ENCODE peak calls at places on chromosomes 13 and 19, in eight cellular contexts. One of them, this sample, is unnamed.

GRCh38 chr19:52028780-52029123 is 573 bp upstream of the ZNF614 start:
- DNase-seq in tibial nerve: no peak
- DNase-seq in ovary: no peak
- DNase-seq in H1: no peak
- DNase-seq in stomach: no peak
- DNase-seq in SK-N-SH: peak; percentile 58
- DNase-seq in A549: no peak
- DNase-seq in K562: no peak
- DNase-seq in this sample: no peak

GRCh38 chr19:54271106-54271505 is 9.8 kb downstream of the LILRB2 start:
- DNase-seq in ovary: no peak
- DNase-seq in A549: no peak
- DNase-seq in SK-N-SH: no peak
- DNase-seq in K562: no peak
- DNase-seq in stomach: no peak
- DNase-seq in tibial nerve: no peak
- DNase-seq in H1: no peak
- DNase-seq in this sample: peak; percentile 27

GRCh38 chr13:20414475-20415287 is 111.0 kb downstream of the CRYL1 start:
- DNase-seq in K562: no peak
- DNase-seq in stomach: no peak
- DNase-seq in A549: no peak
- DNase-seq in tibial nerve: no peak
- DNase-seq in SK-N-SH: peak; percentile 41
- DNase-seq in ovary: no peak
- DNase-seq in H1: no peak
- DNase-seq in this sample: peak; percentile 18

GRCh38 chr19:38583985-38584305 is 33.8 kb downstream of the MAP4K1 start:
- DNase-seq in ovary: no peak
- DNase-seq in stomach: no peak
- DNase-seq in A549: no peak
- DNase-seq in K562: no peak
- DNase-seq in H1: no peak
- DNase-seq in SK-N-SH: no peak
- DNase-seq in tibial nerve: no peak
- DNase-seq in this sample: no peak

GRCh38 chr19:45045671-45046353 is 7.0 kb downstream of the CLASRP start:
- DNase-seq in SK-N-SH: no peak
- DNase-seq in ovary: no peak
- DNase-seq in tibial nerve: no peak
- DNase-seq in A549: no peak
- DNase-seq in stomach: peak; percentile 62
- DNase-seq in H1: no peak
- DNase-seq in K562: no peak
- DNase-seq in this sample: no peak

GRCh38 chr19:10189631-10190425 is 4.9 kb downstream of the DNMT1 start:
- DNase-seq in SK-N-SH: no peak
- DNase-seq in H1: no peak
- DNase-seq in K562: no peak
- DNase-seq in tibial nerve: no peak
- DNase-seq in A549: no peak
- DNase-seq in ovary: no peak
- DNase-seq in stomach: no peak
- DNase-seq in this sample: no peak

GRCh38 chr13:26460652-26461051 is 96.8 kb upstream of the WASF3 start:
- DNase-seq in ovary: peak; percentile 62
- DNase-seq in A549: no peak
- DNase-seq in tibial nerve: peak; percentile 40
- DNase-seq in H1: no peak
- DNase-seq in SK-N-SH: no peak
- DNase-seq in K562: no peak
- DNase-seq in stomach: peak; percentile 42
- DNase-seq in this sample: no peak

GRCh38 chr13:50735071-50735470 is 108.4 kb downstream of the DLEU7 start:
- DNase-seq in SK-N-SH: no peak
- DNase-seq in H1: no peak
- DNase-seq in tibial nerve: no peak
- DNase-seq in ovary: no peak
- DNase-seq in stomach: no peak
- DNase-seq in A549: no peak
- DNase-seq in K562: no peak
- DNase-seq in this sample: no peak

GRCh38 chr13:76425930-76426329 is 460.3 kb downstream of the KCTD12 start:
- DNase-seq in A549: no peak
- DNase-seq in tibial nerve: no peak
- DNase-seq in H1: no peak
- DNase-seq in SK-N-SH: no peak
- DNase-seq in stomach: no peak
- DNase-seq in ovary: no peak
- DNase-seq in K562: no peak
- DNase-seq in this sample: no peak

GRCh38 chr13:112605531-112605990 is 17.6 kb upstream of the TUBGCP3 start:
- DNase-seq in SK-N-SH: no peak
- DNase-seq in stomach: no peak
- DNase-seq in H1: no peak
- DNase-seq in K562: no peak
- DNase-seq in ovary: no peak
- DNase-seq in A549: no peak
- DNase-seq in tibial nerve: no peak
- DNase-seq in this sample: no peak

GRCh38 chr19:43329989-43330388 is 23.5 kb upstream of the CD177 start:
- DNase-seq in K562: no peak
- DNase-seq in A549: no peak
- DNase-seq in SK-N-SH: no peak
- DNase-seq in ovary: no peak
- DNase-seq in stomach: no peak
- DNase-seq in tibial nerve: no peak
- DNase-seq in H1: no peak
- DNase-seq in this sample: peak; percentile 48

GRCh38 chr13:23288995-23289394 is 108.2 kb downstream of the SGCG start:
- DNase-seq in tibial nerve: no peak
- DNase-seq in K562: no peak
- DNase-seq in A549: no peak
- DNase-seq in ovary: no peak
- DNase-seq in stomach: no peak
- DNase-seq in H1: no peak
- DNase-seq in SK-N-SH: no peak
- DNase-seq in this sample: no peak

GRCh38 chr19:53874384-53874995 is 6.8 kb downstream of the MYADM start:
- DNase-seq in SK-N-SH: no peak
- DNase-seq in A549: no peak
- DNase-seq in K562: no peak
- DNase-seq in ovary: no peak
- DNase-seq in H1: no peak
- DNase-seq in stomach: no peak
- DNase-seq in tibial nerve: no peak
- DNase-seq in this sample: no peak

DNA sequence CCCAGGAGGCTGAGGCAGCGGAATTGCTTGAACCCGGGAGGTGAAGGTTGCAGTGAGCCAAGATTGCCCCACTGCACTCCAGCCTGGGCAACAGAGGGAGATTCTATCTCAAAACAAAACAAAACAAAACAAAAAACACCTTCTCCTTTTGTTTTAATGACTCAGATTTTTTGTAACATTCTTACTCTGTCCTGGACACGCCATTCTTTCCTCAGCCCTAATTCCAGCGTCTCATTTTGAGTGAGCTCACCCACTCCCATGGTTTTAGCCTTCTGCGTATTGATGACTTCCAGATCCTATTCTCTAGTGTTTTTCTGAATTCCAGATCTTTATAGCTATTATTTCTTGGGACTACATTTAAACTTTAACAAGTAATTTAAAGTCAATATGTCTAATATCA is 326.3 kb downstream of the MYO16 start:
- DNase-seq in H1: no peak
- DNase-seq in tibial nerve: no peak
- DNase-seq in stomach: no peak
- DNase-seq in SK-N-SH: no peak
- DNase-seq in K562: no peak
- DNase-seq in A549: no peak
- DNase-seq in ovary: no peak
- DNase-seq in this sample: no peak
- H3K27ac ChIP-seq in H1: no peak overlapping the region
- H3K27ac ChIP-seq in tibial nerve: no peak overlapping the region
- H3K27ac ChIP-seq in stomach: no peak overlapping the region
- H3K27ac ChIP-seq in SK-N-SH: no peak overlapping the region
- H3K27ac ChIP-seq in K562: no peak overlapping the region
- H3K27ac ChIP-seq in A549: no peak overlapping the region
- H3K27ac ChIP-seq in ovary: no peak overlapping the region
- H3K27ac ChIP-seq in this sample: no peak overlapping the region

DNA sequence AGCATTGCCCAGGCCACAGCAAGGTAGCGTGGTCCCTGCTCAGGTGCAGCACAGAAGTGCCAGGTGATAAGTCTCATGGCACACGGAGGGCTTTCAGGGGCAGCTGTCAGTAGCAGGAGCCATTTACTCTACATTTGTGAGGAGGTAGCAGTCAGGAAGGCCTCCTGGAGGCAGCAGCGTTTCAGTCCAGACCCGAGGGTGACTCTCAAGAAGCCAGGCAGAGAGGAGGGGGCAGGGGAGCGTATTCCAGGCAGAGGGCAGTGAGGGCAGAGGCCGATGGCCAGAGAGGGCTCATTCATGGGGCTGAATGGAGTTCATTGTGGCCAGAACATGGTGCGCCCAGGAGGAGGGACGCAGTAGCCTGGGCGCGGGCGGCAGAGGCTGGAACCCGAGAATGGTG is 8.9 kb downstream of the PIAS4 start:
- DNase-seq in tibial nerve: no peak
- DNase-seq in SK-N-SH: no peak
- DNase-seq in stomach: no peak
- DNase-seq in A549: no peak
- DNase-seq in ovary: no peak
- DNase-seq in H1: no peak
- DNase-seq in K562: no peak
- DNase-seq in this sample: no peak
- H3K4me3 ChIP-seq in tibial nerve: no peak overlapping the region
- H3K4me3 ChIP-seq in SK-N-SH: no peak overlapping the region
- H3K4me3 ChIP-seq in stomach: no peak overlapping the region
- H3K4me3 ChIP-seq in A549: no peak overlapping the region
- H3K4me3 ChIP-seq in ovary: no peak overlapping the region
- H3K4me3 ChIP-seq in H1: no peak overlapping the region
- H3K4me3 ChIP-seq in K562: no peak overlapping the region
- H3K4me3 ChIP-seq in this sample: no peak overlapping the region

GRCh38 chr13:99080131-99080530 is 102.3 kb upstream of the DOCK9 start:
- DNase-seq in stomach: no peak
- DNase-seq in H1: no peak
- DNase-seq in SK-N-SH: no peak
- DNase-seq in tibial nerve: no peak
- DNase-seq in ovary: no peak
- DNase-seq in A549: no peak
- DNase-seq in K562: no peak
- DNase-seq in this sample: no peak

GRCh38 chr13:99072941-99073340 is 95.1 kb upstream of the DOCK9 start:
- DNase-seq in tibial nerve: no peak
- DNase-seq in H1: no peak
- DNase-seq in SK-N-SH: no peak
- DNase-seq in ovary: no peak
- DNase-seq in A549: no peak
- DNase-seq in stomach: no peak
- DNase-seq in K562: no peak
- DNase-seq in this sample: no peak

GRCh38 chr13:99074693-99075092 is 96.8 kb upstream of the DOCK9 start:
- DNase-seq in SK-N-SH: no peak
- DNase-seq in A549: no peak
- DNase-seq in K562: no peak
- DNase-seq in ovary: no peak
- DNase-seq in H1: no peak
- DNase-seq in stomach: no peak
- DNase-seq in tibial nerve: no peak
- DNase-seq in this sample: no peak

GRCh38 chr13:99075268-99076191 is 97.7 kb upstream of the DOCK9 start:
- DNase-seq in stomach: no peak
- DNase-seq in SK-N-SH: no peak
- DNase-seq in tibial nerve: no peak
- DNase-seq in K562: no peak
- DNase-seq in ovary: no peak
- DNase-seq in A549: no peak
- DNase-seq in H1: no peak
- DNase-seq in this sample: no peak

DNA sequence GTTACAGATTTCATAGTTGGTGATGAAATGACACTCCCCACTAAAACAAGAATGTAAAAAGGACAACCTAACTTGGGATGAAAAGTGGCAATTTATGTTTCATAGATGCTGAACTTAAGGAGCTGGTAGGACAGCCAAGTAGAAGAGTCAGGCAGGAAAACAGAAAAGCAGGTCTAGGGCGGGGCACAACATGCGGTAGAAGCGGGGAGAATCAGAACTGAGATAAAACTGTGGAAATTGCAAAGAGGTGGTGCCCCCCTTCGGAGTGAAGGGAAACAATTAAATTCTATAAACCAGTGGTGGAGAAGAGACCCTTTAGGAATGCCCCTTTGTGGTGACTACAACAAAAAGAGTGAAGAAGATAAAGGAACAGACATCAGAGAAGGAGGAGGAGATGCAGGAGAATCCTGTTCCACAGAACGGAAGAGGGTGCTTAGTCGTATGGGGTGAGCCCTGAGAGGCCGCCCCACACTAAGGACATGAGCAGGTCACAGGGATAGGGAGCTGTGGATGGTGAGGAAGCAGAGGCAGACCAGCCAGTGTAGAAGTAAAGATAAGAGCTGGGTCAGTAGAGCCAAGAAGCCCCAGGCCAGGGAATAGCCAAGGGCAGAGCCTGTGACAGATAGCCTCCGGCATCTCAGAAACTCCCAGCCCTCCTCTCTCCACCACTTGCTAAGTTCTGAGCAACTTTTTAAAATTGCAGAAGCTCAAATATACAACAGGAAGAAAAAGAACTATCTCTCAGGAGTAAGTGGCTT is 100.3 kb upstream of the DOCK9 start:
- DNase-seq in tibial nerve: no peak
- DNase-seq in stomach: no peak
- DNase-seq in SK-N-SH: no peak
- DNase-seq in ovary: no peak
- DNase-seq in A549: no peak
- DNase-seq in K562: peak; percentile 17
- DNase-seq in H1: no peak
- DNase-seq in this sample: no peak
- TF ChIP-seq EP300 in tibial nerve: no peak
- TF ChIP-seq EP300 in stomach: no peak
- TF ChIP-seq EP300 in SK-N-SH: no peak
- TF ChIP-seq EP300 in ovary: no peak
- TF ChIP-seq EP300 in A549: no peak
- TF ChIP-seq EP300 in K562: no peak
- TF ChIP-seq EP300 in H1: no peak
- TF ChIP-seq EP300 in this sample: no peak

DNA sequence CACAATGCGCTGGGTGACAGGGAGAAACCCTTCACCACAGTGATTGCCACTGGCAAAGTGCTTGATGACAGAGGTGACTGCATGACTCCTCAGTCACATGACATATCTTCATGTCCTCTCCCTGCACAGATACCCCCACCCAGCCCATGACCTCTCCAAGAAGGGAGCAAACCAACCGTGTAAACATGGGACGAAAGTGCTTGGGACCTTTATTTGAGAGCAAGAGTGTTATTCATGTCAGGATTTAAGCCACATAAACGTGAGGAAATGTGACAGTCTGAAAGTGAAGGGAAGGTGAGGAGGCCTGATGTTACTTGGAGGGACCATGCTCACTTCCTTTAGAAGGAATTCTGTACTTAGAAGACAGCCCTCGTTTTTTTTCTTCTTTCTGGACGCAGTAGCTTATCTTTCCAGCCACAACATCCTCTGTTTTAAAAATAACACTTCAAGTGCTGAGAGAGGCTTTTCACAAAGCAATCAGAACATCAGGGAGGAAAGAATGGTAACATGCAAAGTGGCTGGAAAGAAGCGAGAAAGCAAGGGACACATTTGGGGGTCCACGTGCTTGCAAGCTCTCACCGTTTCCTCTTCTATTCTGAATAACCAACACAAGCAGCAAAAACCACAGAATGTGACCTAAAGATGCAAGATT is 35.6 kb downstream of the EPS15L1 start:
- DNase-seq in stomach: no peak
- DNase-seq in SK-N-SH: no peak
- DNase-seq in K562: no peak
- DNase-seq in A549: no peak
- DNase-seq in tibial nerve: no peak
- DNase-seq in H1: no peak
- DNase-seq in ovary: no peak
- DNase-seq in this sample: no peak
- H3K27ac ChIP-seq in stomach: peak overlapping the region; percentile 73
- H3K27ac ChIP-seq in SK-N-SH: peak overlapping the region; percentile 80
- H3K27ac ChIP-seq in K562: peak overlapping the region; percentile 50
- H3K27ac ChIP-seq in A549: no peak overlapping the region
- H3K27ac ChIP-seq in tibial nerve: peak overlapping the region; percentile 35
- H3K27ac ChIP-seq in H1: no peak overlapping the region
- H3K27ac ChIP-seq in ovary: no peak overlapping the region
- H3K27ac ChIP-seq in this sample: peak overlapping the region; percentile 82

This sample was measured in transverse colon.